ENCODE peak calls at places on chromosome 4, in five cellular contexts. One of them, this sample, is unnamed.

GRCh38 chr4:104989363-104989762 is 157.3 kb upstream of the TET2 start:
- DNase-seq in H54: no peak
- DNase-seq in ACHN: no peak
- DNase-seq in KG1: no peak
- DNase-seq in Kasumi-1: no peak
- DNase-seq in this sample: no peak

GRCh38 chr4:152316969-152317368 is 218.9 kb downstream of the FBXW7 start:
- DNase-seq in H54: no peak
- DNase-seq in ACHN: no peak
- DNase-seq in Kasumi-1: no peak
- DNase-seq in KG1: no peak
- DNase-seq in this sample: no peak

GRCh38 chr4:101348367-101348827 is 1.1 kb upstream of the PPP3CA start:
- DNase-seq in KG1: no peak
- DNase-seq in ACHN: no peak
- DNase-seq in H54: no peak
- DNase-seq in Kasumi-1: no peak
- DNase-seq in this sample: peak

GRCh38 chr4:3822230-3822947 is 56.2 kb downstream of the ADRA2C start:
- DNase-seq in ACHN: no peak
- DNase-seq in KG1: no peak
- DNase-seq in Kasumi-1: no peak
- DNase-seq in H54: no peak
- DNase-seq in this sample: no peak

GRCh38 chr4:45992728-45993127 is 131.1 kb downstream of the GABRG1 start:
- DNase-seq in H54: no peak
- DNase-seq in Kasumi-1: no peak
- DNase-seq in ACHN: no peak
- DNase-seq in KG1: no peak
- DNase-seq in this sample: no peak

GRCh38 chr4:82715731-82716617 is 82.6 kb downstream of the SCD5 start:
- DNase-seq in ACHN: no peak
- DNase-seq in KG1: no peak
- DNase-seq in H54: no peak
- DNase-seq in Kasumi-1: no peak
- DNase-seq in this sample: no peak

GRCh38 chr4:86091201-86091600 is 268.7 kb downstream of the MAPK10 start:
- DNase-seq in Kasumi-1: no peak
- DNase-seq in ACHN: no peak
- DNase-seq in KG1: no peak
- DNase-seq in H54: no peak
- DNase-seq in this sample: no peak

GRCh38 chr4:121597346-121597934 is 99.3 kb downstream of the ANXA5 start:
- DNase-seq in H54: no peak
- DNase-seq in Kasumi-1: no peak
- DNase-seq in ACHN: peak
- DNase-seq in KG1: no peak
- DNase-seq in this sample: no peak

GRCh38 chr4:1593881-1594345 is 90.2 kb downstream of the FAM53A start:
- DNase-seq in KG1: no peak
- DNase-seq in ACHN: no peak
- DNase-seq in Kasumi-1: no peak
- DNase-seq in H54: no peak
- DNase-seq in this sample: no peak

GRCh38 chr4:155900402-155900801 is 3.1 kb upstream of the TDO2 start:
- DNase-seq in H54: no peak
- DNase-seq in ACHN: no peak
- DNase-seq in KG1: no peak
- DNase-seq in Kasumi-1: no peak
- DNase-seq in this sample: peak

GRCh38 chr4:151173751-151174325 is 74.4 kb downstream of the RPS3A start:
- DNase-seq in ACHN: no peak
- DNase-seq in KG1: no peak
- DNase-seq in Kasumi-1: no peak
- DNase-seq in H54: no peak
- DNase-seq in this sample: no peak

GRCh38 chr4:53055716-53056413 is 193.7 kb downstream of the RASL11B start:
- DNase-seq in KG1: no peak
- DNase-seq in Kasumi-1: no peak
- DNase-seq in H54: no peak
- DNase-seq in ACHN: no peak
- DNase-seq in this sample: peak

GRCh38 chr4:82043081-82043808 is 330.5 kb downstream of the HNRNPD start:
- DNase-seq in ACHN: no peak
- DNase-seq in KG1: no peak
- DNase-seq in H54: no peak
- DNase-seq in Kasumi-1: no peak
- DNase-seq in this sample: no peak

GRCh38 chr4:3860061-3860912 is 94.1 kb downstream of the ADRA2C start:
- DNase-seq in KG1: no peak
- DNase-seq in Kasumi-1: no peak
- DNase-seq in H54: no peak
- DNase-seq in ACHN: no peak
- DNase-seq in this sample: no peak

GRCh38 chr4:7276538-7276937 is 84.2 kb downstream of the SORCS2 start:
- DNase-seq in Kasumi-1: no peak
- DNase-seq in ACHN: no peak
- DNase-seq in H54: no peak
- DNase-seq in KG1: no peak
- DNase-seq in this sample: no peak

GRCh38 chr4:59127748-59128147 is 2017.6 kb upstream of the IGFBP7 start:
- DNase-seq in Kasumi-1: no peak
- DNase-seq in H54: no peak
- DNase-seq in ACHN: no peak
- DNase-seq in KG1: no peak
- DNase-seq in this sample: no peak

GRCh38 chr4:7340553-7341433 is 93.9 kb downstream of the PSAPL1 start:
- DNase-seq in Kasumi-1: no peak
- DNase-seq in KG1: no peak
- DNase-seq in ACHN: no peak
- DNase-seq in H54: no peak
- DNase-seq in this sample: no peak

GRCh38 chr4:77209936-77210335 is 52.9 kb downstream of the CCNG2 start:
- DNase-seq in ACHN: no peak
- DNase-seq in H54: no peak
- DNase-seq in Kasumi-1: no peak
- DNase-seq in KG1: no peak
- DNase-seq in this sample: no peak

GRCh38 chr4:80199947-80200346 is 2.6 kb downstream of the PRDM8 start:
- DNase-seq in Kasumi-1: peak
- DNase-seq in KG1: no peak
- DNase-seq in H54: no peak
- DNase-seq in ACHN: no peak
- DNase-seq in this sample: no peak

GRCh38 chr4:35447474-35447873 is 796.8 kb downstream of the ARAP2 start:
- DNase-seq in ACHN: no peak
- DNase-seq in KG1: no peak
- DNase-seq in Kasumi-1: no peak
- DNase-seq in H54: no peak
- DNase-seq in this sample: no peak

GRCh38 chr4:174553828-174554227 is 31.5 kb upstream of the HPGD start:
- DNase-seq in KG1: no peak
- DNase-seq in ACHN: no peak
- DNase-seq in Kasumi-1: no peak
- DNase-seq in H54: no peak
- DNase-seq in this sample: peak

GRCh38 chr4:4387531-4388311 is 819 bp downstream of the NSG1 start:
- DNase-seq in ACHN: no peak
- DNase-seq in Kasumi-1: no peak
- DNase-seq in H54: no peak
- DNase-seq in KG1: no peak
- DNase-seq in this sample: no peak

GRCh38 chr4:147799986-147800555 is 68.2 kb downstream of the ARHGAP10 start:
- DNase-seq in H54: no peak
- DNase-seq in KG1: no peak
- DNase-seq in ACHN: no peak
- DNase-seq in Kasumi-1: peak
- DNase-seq in this sample: no peak